ENCODE peak calls at places on chromosome 20, in seven cellular contexts. One of them, this sample, is unnamed.

GRCh38 chr20:11676618-11677289 is 240.9 kb upstream of the BTBD3 start:
- DNase-seq in mesothelial cell of epicardium: no peak
- DNase-seq in natural killer cell: no peak
- DNase-seq in EL: peak; percentile 52
- DNase-seq in HL-60: no peak
- DNase-seq in pancreas: peak; percentile 43
- DNase-seq in activated CD4-positive, alpha-beta T cell treated with anti-CD3 and anti-CD28 coated beads, Interleukin-2, amount 50 U/mL, for 4 hours: no peak
- DNase-seq in this sample: peak; percentile 40

GRCh38 chr20:1291191-1291741 is 25.2 kb downstream of the SNPH start:
- DNase-seq in HL-60: no peak
- DNase-seq in activated CD4-positive, alpha-beta T cell treated with anti-CD3 and anti-CD28 coated beads, Interleukin-2, amount 50 U/mL, for 4 hours: no peak
- DNase-seq in mesothelial cell of epicardium: no peak
- DNase-seq in pancreas: no peak
- DNase-seq in natural killer cell: no peak
- DNase-seq in EL: peak; percentile 10
- DNase-seq in this sample: peak; percentile 95

GRCh38 chr20:20621191-20621590 is 91.3 kb downstream of the RALGAPA2 start:
- DNase-seq in activated CD4-positive, alpha-beta T cell treated with anti-CD3 and anti-CD28 coated beads, Interleukin-2, amount 50 U/mL, for 4 hours: no peak
- DNase-seq in HL-60: no peak
- DNase-seq in mesothelial cell of epicardium: no peak
- DNase-seq in pancreas: no peak
- DNase-seq in natural killer cell: no peak
- DNase-seq in EL: no peak
- DNase-seq in this sample: no peak

GRCh38 chr20:5486377-5487054 is 169.8 kb upstream of the PROKR2 start:
- DNase-seq in HL-60: no peak
- DNase-seq in activated CD4-positive, alpha-beta T cell treated with anti-CD3 and anti-CD28 coated beads, Interleukin-2, amount 50 U/mL, for 4 hours: no peak
- DNase-seq in EL: no peak
- DNase-seq in natural killer cell: no peak
- DNase-seq in mesothelial cell of epicardium: no peak
- DNase-seq in pancreas: no peak
- DNase-seq in this sample: no peak

GRCh38 chr20:18853946-18854646 is 40.5 kb downstream of the SCP2D1 start:
- DNase-seq in natural killer cell: no peak
- DNase-seq in HL-60: no peak
- DNase-seq in activated CD4-positive, alpha-beta T cell treated with anti-CD3 and anti-CD28 coated beads, Interleukin-2, amount 50 U/mL, for 4 hours: no peak
- DNase-seq in pancreas: no peak
- DNase-seq in EL: no peak
- DNase-seq in mesothelial cell of epicardium: no peak
- DNase-seq in this sample: no peak

GRCh38 chr20:815914-816606 is 17.5 kb upstream of the FAM110A start:
- DNase-seq in EL: peak; percentile 57
- DNase-seq in activated CD4-positive, alpha-beta T cell treated with anti-CD3 and anti-CD28 coated beads, Interleukin-2, amount 50 U/mL, for 4 hours: peak; percentile 67
- DNase-seq in pancreas: peak; percentile 19
- DNase-seq in natural killer cell: peak; percentile 66
- DNase-seq in HL-60: no peak
- DNase-seq in mesothelial cell of epicardium: peak; percentile 68
- DNase-seq in this sample: peak; percentile 52

GRCh38 chr20:1388706-1389483 is 4.0 kb downstream of the FKBP1A start:
- DNase-seq in pancreas: no peak
- DNase-seq in natural killer cell: no peak
- DNase-seq in HL-60: no peak
- DNase-seq in EL: no peak
- DNase-seq in activated CD4-positive, alpha-beta T cell treated with anti-CD3 and anti-CD28 coated beads, Interleukin-2, amount 50 U/mL, for 4 hours: no peak
- DNase-seq in mesothelial cell of epicardium: no peak
- DNase-seq in this sample: no peak

GRCh38 chr20:24102290-24102689 is 113.7 kb upstream of the GGTLC1 start:
- DNase-seq in mesothelial cell of epicardium: no peak
- DNase-seq in activated CD4-positive, alpha-beta T cell treated with anti-CD3 and anti-CD28 coated beads, Interleukin-2, amount 50 U/mL, for 4 hours: no peak
- DNase-seq in HL-60: peak; percentile 43
- DNase-seq in pancreas: no peak
- DNase-seq in natural killer cell: no peak
- DNase-seq in EL: peak; percentile 3
- DNase-seq in this sample: peak; percentile 38

GRCh38 chr20:20785226-20785625 is 72.8 kb upstream of the RALGAPA2 start:
- DNase-seq in pancreas: no peak
- DNase-seq in activated CD4-positive, alpha-beta T cell treated with anti-CD3 and anti-CD28 coated beads, Interleukin-2, amount 50 U/mL, for 4 hours: no peak
- DNase-seq in mesothelial cell of epicardium: no peak
- DNase-seq in EL: no peak
- DNase-seq in natural killer cell: no peak
- DNase-seq in HL-60: no peak
- DNase-seq in this sample: no peak

GRCh38 chr20:25574411-25574810 is 10.9 kb downstream of the NINL start:
- DNase-seq in activated CD4-positive, alpha-beta T cell treated with anti-CD3 and anti-CD28 coated beads, Interleukin-2, amount 50 U/mL, for 4 hours: no peak
- DNase-seq in HL-60: peak; percentile 3
- DNase-seq in mesothelial cell of epicardium: no peak
- DNase-seq in pancreas: no peak
- DNase-seq in EL: peak; percentile 42
- DNase-seq in natural killer cell: no peak
- DNase-seq in this sample: no peak

GRCh38 chr20:62350098-62350628 is 16.9 kb downstream of the LAMA5 start:
- DNase-seq in pancreas: no peak
- DNase-seq in mesothelial cell of epicardium: no peak
- DNase-seq in HL-60: no peak
- DNase-seq in natural killer cell: no peak
- DNase-seq in EL: no peak
- DNase-seq in activated CD4-positive, alpha-beta T cell treated with anti-CD3 and anti-CD28 coated beads, Interleukin-2, amount 50 U/mL, for 4 hours: no peak
- DNase-seq in this sample: no peak

GRCh38 chr20:57465943-57466342 is 59.0 kb downstream of the CTCFL start:
- DNase-seq in natural killer cell: no peak
- DNase-seq in activated CD4-positive, alpha-beta T cell treated with anti-CD3 and anti-CD28 coated beads, Interleukin-2, amount 50 U/mL, for 4 hours: no peak
- DNase-seq in mesothelial cell of epicardium: no peak
- DNase-seq in EL: no peak
- DNase-seq in HL-60: no peak
- DNase-seq in pancreas: no peak
- DNase-seq in this sample: no peak

GRCh38 chr20:61983965-61984364 is 81.7 kb downstream of the TAF4 start:
- DNase-seq in HL-60: no peak
- DNase-seq in EL: no peak
- DNase-seq in natural killer cell: no peak
- DNase-seq in activated CD4-positive, alpha-beta T cell treated with anti-CD3 and anti-CD28 coated beads, Interleukin-2, amount 50 U/mL, for 4 hours: no peak
- DNase-seq in pancreas: no peak
- DNase-seq in mesothelial cell of epicardium: no peak
- DNase-seq in this sample: no peak

GRCh38 chr20:45010399-45010828 is 44.1 kb downstream of the STK4 start:
- DNase-seq in mesothelial cell of epicardium: no peak
- DNase-seq in EL: peak; percentile 83
- DNase-seq in HL-60: no peak
- DNase-seq in pancreas: no peak
- DNase-seq in natural killer cell: no peak
- DNase-seq in activated CD4-positive, alpha-beta T cell treated with anti-CD3 and anti-CD28 coated beads, Interleukin-2, amount 50 U/mL, for 4 hours: no peak
- DNase-seq in this sample: no peak

GRCh38 chr20:32018269-32019155 is 8.3 kb downstream of the CCM2L start:
- DNase-seq in HL-60: no peak
- DNase-seq in activated CD4-positive, alpha-beta T cell treated with anti-CD3 and anti-CD28 coated beads, Interleukin-2, amount 50 U/mL, for 4 hours: peak; percentile 51
- DNase-seq in mesothelial cell of epicardium: peak; percentile 82
- DNase-seq in EL: peak; percentile 40
- DNase-seq in natural killer cell: no peak
- DNase-seq in pancreas: peak; percentile 75
- DNase-seq in this sample: peak; percentile 88

GRCh38 chr20:5719861-5720401 is 30.3 kb upstream of the SHLD1 start:
- DNase-seq in pancreas: no peak
- DNase-seq in mesothelial cell of epicardium: no peak
- DNase-seq in natural killer cell: no peak
- DNase-seq in HL-60: no peak
- DNase-seq in activated CD4-positive, alpha-beta T cell treated with anti-CD3 and anti-CD28 coated beads, Interleukin-2, amount 50 U/mL, for 4 hours: no peak
- DNase-seq in EL: peak; percentile 58
- DNase-seq in this sample: no peak

GRCh38 chr20:57092112-57092899 is 174.1 kb downstream of the BMP7 start:
- DNase-seq in natural killer cell: peak; percentile 30
- DNase-seq in EL: peak; percentile 56
- DNase-seq in mesothelial cell of epicardium: peak; percentile 80
- DNase-seq in activated CD4-positive, alpha-beta T cell treated with anti-CD3 and anti-CD28 coated beads, Interleukin-2, amount 50 U/mL, for 4 hours: peak; percentile 32
- DNase-seq in HL-60: peak; percentile 56
- DNase-seq in pancreas: peak; percentile 16
- DNase-seq in this sample: peak; percentile 94

GRCh38 chr20:59456342-59457132 is 147.8 kb upstream of the PHACTR3 start:
- DNase-seq in natural killer cell: no peak
- DNase-seq in EL: no peak
- DNase-seq in pancreas: no peak
- DNase-seq in mesothelial cell of epicardium: no peak
- DNase-seq in HL-60: no peak
- DNase-seq in activated CD4-positive, alpha-beta T cell treated with anti-CD3 and anti-CD28 coated beads, Interleukin-2, amount 50 U/mL, for 4 hours: no peak
- DNase-seq in this sample: no peak